ENCODE peak calls at places on chromosomes 4 and X, in nine cellular contexts. W is adrenal gland, A is spleen, D is tibial nerve, M is AG04449, N is psoas muscle, P is heart right ventricle, Q is Peyer's patch, E is transverse colon. I is an unnamed sample.
A peak's percentile ranks its signal among the peaks of the same experiment; 100 is the strongest.

GRCh38 chr4:159390648-159391047 is 287.8 kb downstream of the RAPGEF2 start:
- DNase-seq in D (no peak), Q (no peak), N (no peak), P (no peak), M (peak; percentile 78), E (no peak), A (no peak), W (peak; percentile 36), I (peak; percentile 84)

GRCh38 chrX:110081740-110082139 is 78.8 kb downstream of the TMEM164 start:
- DNase-seq in Q (no peak), P (peak; percentile 13), N (peak; percentile 18), M (no peak), W (no peak), A (no peak), E (no peak), D (no peak), I (peak; percentile 61)

GRCh38 chrX:131792789-131793462 is 230.2 kb upstream of the STK26 start:
- DNase-seq in Q (no peak), A (peak; percentile 88), E (peak; percentile 92), M (no peak), W (peak; percentile 95), P (peak; percentile 17), D (no peak), N (peak; percentile 82), I (peak; percentile 26)

GRCh38 chr4:80004319-80004718 is 68.7 kb downstream of the ANTXR2 start:
- DNase-seq in A (no peak), W (no peak), P (no peak), N (no peak), D (no peak), E (no peak), Q (no peak), M (no peak), I (no peak)

GRCh38 chr4:16952462-16952871 is 54.0 kb upstream of the LDB2 start:
- DNase-seq in E (no peak), D (no peak), Q (no peak), M (no peak), A (no peak), P (no peak), N (no peak), W (no peak), I (no peak)

GRCh38 chrX:50971390-50971789 is 60.9 kb downstream of the BMP15 start:
- DNase-seq in M (no peak), D (no peak), Q (no peak), P (no peak), E (no peak), N (no peak), A (no peak), W (no peak), I (no peak)

GRCh38 chrX:150897371-150898319 is 823 bp downstream of the CD99L2 start:
- DNase-seq in Q (no peak), N (peak; percentile 17), M (no peak), D (no peak), A (peak; percentile 85), E (peak; percentile 35), P (no peak), W (peak; percentile 31), I (no peak)

GRCh38 chr4:185019451-185020292 is 1.4 kb downstream of the HELT start:
- DNase-seq in A (no peak), D (no peak), Q (no peak), N (no peak), P (no peak), M (no peak), E (no peak), W (no peak), I (peak; percentile 21)

GRCh38 chrX:78659955-78660354 is 827 bp upstream of the RTL3 start:
- DNase-seq in N (no peak), P (no peak), Q (no peak), D (no peak), W (no peak), M (no peak), E (no peak), A (no peak), I (no peak)

GRCh38 chr4:86307432-86307831 is 52.4 kb downstream of the MAPK10 start:
- DNase-seq in M (no peak), A (no peak), E (no peak), P (no peak), N (no peak), D (no peak), W (no peak), Q (no peak), I (peak; percentile 20)

GRCh38 chr4:147777456-147778091 is 45.7 kb downstream of the ARHGAP10 start:
- DNase-seq in W (no peak), A (no peak), P (no peak), Q (no peak), N (no peak), M (no peak), D (no peak), E (no peak), I (peak; percentile 51)

GRCh38 chrX:95318882-95319281 is 1365.8 kb upstream of the DIAPH2 start:
- DNase-seq in A (no peak), W (no peak), D (no peak), M (no peak), P (no peak), N (no peak), Q (no peak), E (no peak), I (no peak)

GRCh38 chr4:105327222-105327621 is 146.6 kb downstream of the PPA2 start:
- DNase-seq in D (no peak), W (no peak), E (no peak), P (no peak), M (no peak), Q (no peak), A (no peak), N (no peak), I (no peak)

GRCh38 chr4:149370002-149370401 is 445.6 kb downstream of the IQCM start:
- DNase-seq in P (no peak), W (no peak), M (no peak), D (no peak), A (no peak), Q (no peak), N (no peak), E (no peak), I (no peak)

GRCh38 chr4:107391009-107391629 is 328.9 kb downstream of the PAPSS1 start:
- DNase-seq in P (no peak), A (no peak), W (no peak), N (no peak), D (no peak), M (no peak), E (no peak), Q (no peak), I (no peak)

GRCh38 chrX:5031792-5032191 is 1196.9 kb downstream of the NLGN4X start:
- DNase-seq in W (no peak), E (no peak), Q (no peak), A (no peak), D (no peak), M (no peak), N (no peak), P (no peak), I (no peak)

GRCh38 chr4:2348786-2349185 is 69.7 kb downstream of the ZFYVE28 start:
- DNase-seq in N (no peak), Q (no peak), M (no peak), P (no peak), E (no peak), D (no peak), A (no peak), W (no peak), I (no peak)
- H3K4me3 ChIP-seq in N (no peak overlapping the region), Q (no peak overlapping the region), M (no peak overlapping the region), P (no peak overlapping the region), E (no peak overlapping the region), D (no peak overlapping the region), A (no peak overlapping the region), W (no peak overlapping the region), I (no peak overlapping the region)

DNA sequence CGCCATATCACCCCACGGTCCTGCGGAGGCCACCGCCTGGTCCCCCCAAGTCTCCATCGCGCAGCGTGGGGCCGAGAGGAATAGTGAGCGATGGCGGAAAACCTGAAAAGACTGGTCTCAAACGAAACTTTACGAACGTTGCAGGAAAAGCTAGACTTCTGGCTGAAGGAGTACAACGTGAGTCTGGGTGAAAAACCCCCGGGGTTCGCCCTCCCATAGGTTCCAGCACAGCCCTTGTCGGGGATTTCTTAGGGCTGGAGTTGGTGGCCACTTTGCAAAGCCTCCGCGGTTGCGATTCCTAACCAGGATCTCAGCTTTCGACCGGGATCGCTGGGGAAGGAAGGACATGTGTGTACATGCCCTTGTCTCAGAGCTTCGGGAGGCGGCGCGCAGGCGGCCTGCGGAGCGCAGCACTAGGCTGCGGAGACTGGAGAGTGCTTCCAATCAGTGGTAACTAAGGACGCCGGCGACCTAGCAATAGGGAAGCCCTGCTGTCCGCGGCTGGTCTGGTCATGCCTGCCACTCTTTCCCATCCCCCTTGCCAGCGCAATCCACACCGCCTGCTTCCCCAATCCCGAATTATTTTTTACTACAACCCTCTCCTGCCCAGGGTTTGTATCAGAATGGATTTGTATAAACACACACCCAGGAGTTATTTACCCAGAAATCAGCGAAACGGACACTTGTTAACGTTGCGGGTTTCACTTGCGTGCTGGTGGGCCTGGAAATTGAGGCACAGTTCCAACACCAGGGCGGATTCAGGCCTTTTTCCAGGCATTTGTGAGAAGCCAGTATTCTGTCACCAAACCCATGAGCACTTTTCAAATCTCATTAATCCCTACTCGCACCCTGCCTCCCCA is 741 bp downstream of the SPATA18 start:
- DNase-seq in D (peak; percentile 25), A (peak; percentile 80), Q (peak; percentile 69), W (peak; percentile 83), M (peak; percentile 45), P (peak; percentile 69), N (peak; percentile 66), E (peak; percentile 82), I (peak; percentile 95)
- H3K4me3 ChIP-seq in D (peak overlapping the region; percentile 48), A (peak overlapping the region; percentile 53), Q (peak overlapping the region; percentile 63), W (no peak overlapping the region), M (peak overlapping the region; percentile 64), P (peak overlapping the region; percentile 56), N (peak overlapping the region; percentile 80), E (peak overlapping the region; percentile 67), I (peak overlapping the region; percentile 56)

GRCh38 chr4:76420901-76421581 is at the start of gene CCDC158:
- DNase-seq in A (peak; percentile 76), W (no peak), Q (peak; percentile 49), P (peak; percentile 33), M (no peak), E (no peak), D (no peak), N (peak; percentile 28), I (peak; percentile 53)

GRCh38 chr4:76426272-76426671 is 5.3 kb upstream of the CCDC158 start:
- DNase-seq in W (no peak), E (no peak), Q (no peak), N (no peak), P (no peak), A (no peak), D (no peak), M (no peak), I (no peak)

DNA sequence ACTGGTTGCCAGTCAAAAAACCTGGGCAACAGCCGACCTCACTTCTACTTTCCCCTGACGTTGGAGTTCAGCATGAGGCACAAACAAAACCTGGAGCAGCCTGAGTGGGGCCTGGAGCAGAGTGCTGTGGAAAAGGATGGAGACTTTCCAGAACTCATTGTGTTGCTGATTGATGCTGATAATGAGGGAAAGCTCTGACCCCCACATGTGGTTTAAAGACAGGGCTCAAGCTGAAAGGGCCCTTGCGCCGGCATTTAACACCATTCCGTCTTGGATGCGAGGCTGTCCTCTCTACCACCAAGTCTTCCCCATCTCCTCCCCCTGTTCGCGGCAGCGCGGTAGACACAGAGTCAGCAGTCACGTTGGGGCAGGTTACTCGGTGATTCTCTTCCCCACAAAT is 630 bp downstream of the CCDC158 start:
- DNase-seq in A (no peak), D (no peak), N (no peak), P (no peak), W (no peak), M (no peak), Q (no peak), E (no peak), I (peak; percentile 10)
- H3K4me3 ChIP-seq in A (no peak overlapping the region), D (peak overlapping the region; percentile 51), N (peak overlapping the region; percentile 75), P (peak overlapping the region; percentile 49), W (no peak overlapping the region), M (peak overlapping the region; percentile 48), Q (no peak overlapping the region), E (peak overlapping the region; percentile 60), I (peak overlapping the region; percentile 49)

GRCh38 chrX:153410888-153411254 is 401 bp upstream of the ZFP92 start:
- DNase-seq in W (no peak), A (no peak), P (no peak), M (no peak), E (no peak), Q (no peak), N (no peak), D (no peak), I (no peak)
- H3K4me3 ChIP-seq in W (no peak overlapping the region), A (peak overlapping the region; percentile 41), P (peak overlapping the region; percentile 46), M (peak overlapping the region; percentile 25), E (peak overlapping the region; percentile 56), Q (peak overlapping the region; percentile 52), N (peak overlapping the region; percentile 60), D (peak overlapping the region; percentile 52), I (peak overlapping the region; percentile 45)